ENCODE peak calls at places on chromosomes 7 and 10, in eight cellular contexts. V, C, K, W, I, R, Y and T are unnamed samples.

GRCh38 chr10:22229756-22230330 is 12.0 kb upstream of the EBLN1 start:
- DNase-seq in C (no peak), R (no peak), I (no peak), Y (no peak), W (no peak), V (no peak), K (no peak), T (no peak)

GRCh38 chr10:110783509-110784103 is 88.1 kb upstream of the PDCD4 start:
- DNase-seq in I (no peak), K (no peak), W (no peak), V (no peak), Y (no peak), R (no peak), C (no peak), T (no peak)

GRCh38 chr10:128047991-128048826 is 78.0 kb downstream of the MKI67 start:
- DNase-seq in C (no peak), Y (peak; percentile 66), V (peak; percentile 89), R (no peak), K (no peak), W (no peak), I (peak; percentile 67), T (no peak)

GRCh38 chr7:43232376-43232775 is 119.9 kb downstream of the HECW1 start:
- DNase-seq in R (no peak), Y (no peak), K (no peak), I (no peak), C (no peak), W (no peak), V (no peak), T (no peak)

GRCh38 chr10:112461029-112461887 is 14.2 kb downstream of the VTI1A start:
- DNase-seq in K (no peak), Y (no peak), C (no peak), I (no peak), W (no peak), V (peak; percentile 33), R (no peak), T (no peak)

GRCh38 chr10:4720463-4720862 is 105.5 kb upstream of the AKR1E2 start:
- DNase-seq in Y (no peak), W (no peak), C (no peak), V (no peak), I (no peak), R (no peak), K (no peak), T (no peak)

GRCh38 chr10:128864554-128865300 is 602.3 kb upstream of the MGMT start:
- DNase-seq in K (no peak), C (no peak), W (no peak), Y (no peak), R (no peak), V (no peak), I (no peak), T (no peak)

GRCh38 chr7:7639847-7640220 is 718 bp upstream of the UMAD1 start:
- DNase-seq in C (no peak), Y (no peak), I (no peak), V (no peak), R (no peak), K (no peak), W (no peak), T (no peak)

GRCh38 chr10:97590082-97590747 is 694 bp downstream of the C10orf62 start:
- DNase-seq in I (no peak), R (no peak), V (no peak), W (peak; percentile 59), K (no peak), C (no peak), Y (no peak), T (no peak)

GRCh38 chr7:84022686-84023308 is 171.8 kb downstream of the SEMA3A start:
- DNase-seq in V (no peak), W (no peak), R (no peak), C (no peak), K (no peak), I (no peak), Y (no peak), T (no peak)

GRCh38 chr10:6473430-6473829 is 106.6 kb downstream of the PRKCQ start:
- DNase-seq in C (peak; percentile 61), W (no peak), R (no peak), Y (no peak), V (no peak), I (no peak), K (no peak), T (no peak)

GRCh38 chr7:85055906-85056305 is 130.9 kb downstream of the SEMA3D start:
- DNase-seq in V (peak; percentile 5), I (no peak), Y (no peak), C (no peak), W (no peak), K (no peak), R (no peak), T (no peak)

GRCh38 chr10:81862596-81862995 is 12.4 kb upstream of the NRG3 start:
- DNase-seq in K (no peak), I (no peak), Y (no peak), C (no peak), V (no peak), W (peak; percentile 68), R (no peak), T (no peak)

GRCh38 chr7:31735991-31736982 is 49.3 kb downstream of the PPP1R17 start:
- DNase-seq in V (no peak), C (peak; percentile 67), Y (peak; percentile 49), K (peak; percentile 74), W (no peak), I (peak; percentile 76), R (no peak), T (peak; percentile 20)

GRCh38 chr10:77332256-77332655 is 305.4 kb downstream of the KCNMA1 start:
- DNase-seq in Y (no peak), C (no peak), K (no peak), V (no peak), I (no peak), W (no peak), R (no peak), T (no peak)

GRCh38 chr7:11533229-11533820 is 298.7 kb downstream of the THSD7A start:
- DNase-seq in I (no peak), Y (no peak), C (no peak), V (no peak), K (no peak), R (no peak), W (no peak), T (no peak)

GRCh38 chr7:151588982-151589381 is 69.3 kb upstream of the RHEB start:
- DNase-seq in W (no peak), K (no peak), Y (no peak), V (no peak), C (no peak), R (no peak), I (no peak), T (no peak)

GRCh38 chr7:31778296-31778695 is 91.3 kb downstream of the PPP1R17 start:
- DNase-seq in Y (no peak), W (no peak), K (no peak), C (no peak), I (no peak), V (no peak), R (no peak), T (no peak)

GRCh38 chr10:99391346-99391745 is 39.1 kb downstream of the GOT1 start:
- DNase-seq in C (no peak), R (no peak), W (no peak), Y (no peak), V (no peak), K (no peak), I (peak; percentile 49), T (no peak)

GRCh38 chr7:131895541-131896173 is 339.2 kb upstream of the PODXL start:
- DNase-seq in R (no peak), V (peak; percentile 89), Y (no peak), K (peak; percentile 51), I (no peak), W (no peak), C (no peak), T (no peak)
- H3K27ac ChIP-seq in R (no peak overlapping the region), V (peak overlapping the region; percentile 71), Y (no peak overlapping the region), K (peak overlapping the region; percentile 10), I (no peak overlapping the region), W (peak overlapping the region; percentile 37), C (no peak overlapping the region), T (no peak overlapping the region)

GRCh38 chr7:143413123-143413522 is 4.5 kb upstream of the EPHA1 start:
- DNase-seq in I (peak; percentile 32), K (no peak), Y (no peak), V (no peak), W (no peak), R (no peak), C (no peak), T (no peak)
- H3K4me1 ChIP-seq in I (no peaks in the 10 kb centered on the region), K (peaks cover 23% of the 10 kb centered on the region), Y (peaks cover 9% of the 10 kb centered on the region), V (peaks cover 26% of the 10 kb centered on the region), W (peaks cover 9% of the 10 kb centered on the region), R (peaks cover 22% of the 10 kb centered on the region), C (peaks cover 2% of the 10 kb centered on the region), T (peaks cover 31% of the 10 kb centered on the region)

GRCh38 chr10:18104223-18104872 is 35.9 kb upstream of the CACNB2 start:
- DNase-seq in Y (peak; percentile 50), K (peak; percentile 36), W (no peak), C (peak; percentile 20), V (no peak), R (peak; percentile 68), I (no peak), T (peak; percentile 24)
- TF ChIP-seq CTCF in Y (peak; percentile 60), K (peak; percentile 84), W (peak; percentile 61), C (peak; percentile 56), V (peak; percentile 46), R (peak; percentile 73), I (peak; percentile 73), T (peak; percentile 72)

GRCh38 chr7:27693794-27694193 is 31.1 kb upstream of the HIBADH start:
- DNase-seq in C (no peak), W (no peak), R (no peak), I (no peak), V (no peak), K (no peak), Y (no peak), T (no peak)

GRCh38 chr7:27699751-27700150 is 37.1 kb upstream of the HIBADH start:
- DNase-seq in K (no peak), C (no peak), V (no peak), Y (no peak), I (no peak), R (no peak), W (no peak), T (no peak)

GRCh38 chr7:27695096-27695495 is 32.4 kb upstream of the HIBADH start:
- DNase-seq in W (no peak), C (no peak), R (no peak), Y (no peak), I (no peak), V (no peak), K (no peak), T (no peak)

GRCh38 chr7:27700501-27700900 is 37.8 kb upstream of the HIBADH start:
- DNase-seq in C (no peak), Y (no peak), I (no peak), K (no peak), R (no peak), V (no peak), W (no peak), T (no peak)

DNA sequence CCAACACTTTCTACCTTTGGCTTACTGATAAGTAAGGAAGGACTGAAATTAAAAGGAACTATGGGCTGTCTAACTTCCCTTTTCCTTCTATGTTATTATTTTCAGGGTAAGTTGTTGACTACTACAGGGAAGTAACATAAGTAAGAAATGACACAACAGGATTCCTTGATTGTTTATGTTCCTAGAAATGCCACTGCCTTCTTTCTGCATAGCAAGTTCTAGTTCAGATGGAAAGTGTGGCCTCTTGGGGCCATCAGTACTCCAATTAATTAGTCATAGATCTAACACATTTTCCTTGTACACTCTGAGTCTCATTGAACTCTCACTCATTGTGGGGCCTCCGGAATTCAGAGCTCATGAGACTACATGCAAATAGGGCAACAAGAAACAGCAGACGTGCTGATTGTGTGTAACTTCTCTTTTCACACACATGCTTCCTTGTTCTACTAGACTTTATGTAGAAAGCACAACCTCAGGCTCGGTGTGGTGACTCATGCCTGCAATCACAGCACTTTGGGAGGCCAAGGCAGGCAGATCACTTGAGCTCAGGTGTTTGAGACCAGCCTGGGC is 35.3 kb upstream of the HIBADH start:
- DNase-seq in I (no peak), K (no peak), C (no peak), R (peak; percentile 71), Y (no peak), W (no peak), V (no peak), T (no peak)
- H3K27ac ChIP-seq in I (no peak overlapping the region), K (no peak overlapping the region), C (no peak overlapping the region), R (peak overlapping the region; percentile 47), Y (no peak overlapping the region), W (peak overlapping the region; percentile 2), V (no peak overlapping the region), T (peak overlapping the region; percentile 37)